ENCODE peak calls at places on chromosomes 2 and 18, in seven cellular contexts. One of them, this sample, is unnamed.

GRCh38 chr2:128547667-128548066 is 229.0 kb upstream of the HS6ST1 start:
- DNase-seq in MM.1S: no peak
- DNase-seq in astrocyte: no peak
- DNase-seq in uterus: no peak
- DNase-seq in thoracic aorta: no peak
- DNase-seq in mucosa of descending colon: no peak
- DNase-seq in CD8-positive, alpha-beta T cell: no peak
- DNase-seq in this sample: no peak

GRCh38 chr2:151777487-151777886 is 43.2 kb upstream of the NEB start:
- DNase-seq in MM.1S: no peak
- DNase-seq in astrocyte: no peak
- DNase-seq in uterus: no peak
- DNase-seq in thoracic aorta: no peak
- DNase-seq in mucosa of descending colon: no peak
- DNase-seq in CD8-positive, alpha-beta T cell: no peak
- DNase-seq in this sample: no peak

GRCh38 chr2:172962064-172962463 is 113.6 kb upstream of the MAP3K20 start:
- DNase-seq in MM.1S: no peak
- DNase-seq in astrocyte: no peak
- DNase-seq in uterus: no peak
- DNase-seq in thoracic aorta: no peak
- DNase-seq in mucosa of descending colon: no peak
- DNase-seq in CD8-positive, alpha-beta T cell: no peak
- DNase-seq in this sample: no peak

GRCh38 chr2:174760845-174761473 is 3.3 kb downstream of the CHRNA1 start:
- DNase-seq in MM.1S: no peak
- DNase-seq in astrocyte: no peak
- DNase-seq in uterus: no peak
- DNase-seq in thoracic aorta: no peak
- DNase-seq in mucosa of descending colon: no peak
- DNase-seq in CD8-positive, alpha-beta T cell: no peak
- DNase-seq in this sample: no peak

GRCh38 chr2:116696223-116696622 is 1118.3 kb upstream of the DDX18 start:
- DNase-seq in MM.1S: no peak
- DNase-seq in astrocyte: no peak
- DNase-seq in uterus: no peak
- DNase-seq in thoracic aorta: no peak
- DNase-seq in mucosa of descending colon: no peak
- DNase-seq in CD8-positive, alpha-beta T cell: no peak
- DNase-seq in this sample: no peak

GRCh38 chr18:61348230-61348629 is 15.0 kb downstream of the CDH20 start:
- DNase-seq in MM.1S: no peak
- DNase-seq in astrocyte: no peak
- DNase-seq in uterus: no peak
- DNase-seq in thoracic aorta: no peak
- DNase-seq in mucosa of descending colon: no peak
- DNase-seq in CD8-positive, alpha-beta T cell: no peak
- DNase-seq in this sample: no peak

GRCh38 chr18:57921708-57922107 is 118.6 kb upstream of the ATP8B1 start:
- DNase-seq in MM.1S: no peak
- DNase-seq in astrocyte: no peak
- DNase-seq in uterus: no peak
- DNase-seq in thoracic aorta: no peak
- DNase-seq in mucosa of descending colon: no peak
- DNase-seq in CD8-positive, alpha-beta T cell: no peak
- DNase-seq in this sample: no peak

GRCh38 chr2:207746131-207746530 is 23.6 kb downstream of the FZD5 start:
- DNase-seq in MM.1S: peak
- DNase-seq in astrocyte: peak
- DNase-seq in uterus: peak
- DNase-seq in thoracic aorta: no peak
- DNase-seq in mucosa of descending colon: no peak
- DNase-seq in CD8-positive, alpha-beta T cell: peak
- DNase-seq in this sample: no peak

GRCh38 chr2:26347286-26347865 is 787 bp upstream of the ADGRF3 start:
- DNase-seq in MM.1S: no peak
- DNase-seq in astrocyte: peak
- DNase-seq in uterus: no peak
- DNase-seq in thoracic aorta: no peak
- DNase-seq in mucosa of descending colon: no peak
- DNase-seq in CD8-positive, alpha-beta T cell: no peak
- DNase-seq in this sample: no peak

GRCh38 chr2:126666003-126666402 is 10.0 kb downstream of the GYPC start:
- DNase-seq in MM.1S: no peak
- DNase-seq in astrocyte: no peak
- DNase-seq in uterus: no peak
- DNase-seq in thoracic aorta: no peak
- DNase-seq in mucosa of descending colon: no peak
- DNase-seq in CD8-positive, alpha-beta T cell: no peak
- DNase-seq in this sample: no peak

DNA sequence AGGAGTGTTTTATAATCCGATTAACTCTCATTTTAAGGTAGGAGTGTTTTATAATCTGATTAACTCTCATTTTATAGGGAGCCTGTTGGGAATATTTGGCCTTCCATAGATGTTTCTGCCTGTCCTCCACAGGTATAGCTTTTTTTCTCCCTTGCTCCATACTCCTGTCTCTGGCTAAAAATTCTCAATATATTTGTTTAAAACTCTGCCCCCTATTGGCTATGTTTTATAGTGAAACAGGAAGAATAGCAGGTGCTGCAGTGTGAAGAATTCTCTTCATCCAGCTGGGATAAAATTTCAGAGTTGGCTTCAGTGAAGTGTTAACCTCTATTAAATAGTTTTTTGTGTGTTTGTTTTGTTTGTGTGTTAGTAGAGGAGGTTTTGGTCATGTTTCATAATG is 1046.0 kb upstream of the TMEFF2 start:
- DNase-seq in MM.1S: peak
- DNase-seq in astrocyte: no peak
- DNase-seq in uterus: no peak
- DNase-seq in thoracic aorta: no peak
- DNase-seq in mucosa of descending colon: no peak
- DNase-seq in CD8-positive, alpha-beta T cell: no peak
- DNase-seq in this sample: no peak
- TF ChIP-seq CTCF in MM.1S: peak
- TF ChIP-seq CTCF in astrocyte: no peak
- TF ChIP-seq CTCF in uterus: no peak
- TF ChIP-seq CTCF in thoracic aorta: no peak
- TF ChIP-seq CTCF in mucosa of descending colon: no peak
- TF ChIP-seq CTCF in CD8-positive, alpha-beta T cell: no peak
- TF ChIP-seq CTCF in this sample: no peak

DNA sequence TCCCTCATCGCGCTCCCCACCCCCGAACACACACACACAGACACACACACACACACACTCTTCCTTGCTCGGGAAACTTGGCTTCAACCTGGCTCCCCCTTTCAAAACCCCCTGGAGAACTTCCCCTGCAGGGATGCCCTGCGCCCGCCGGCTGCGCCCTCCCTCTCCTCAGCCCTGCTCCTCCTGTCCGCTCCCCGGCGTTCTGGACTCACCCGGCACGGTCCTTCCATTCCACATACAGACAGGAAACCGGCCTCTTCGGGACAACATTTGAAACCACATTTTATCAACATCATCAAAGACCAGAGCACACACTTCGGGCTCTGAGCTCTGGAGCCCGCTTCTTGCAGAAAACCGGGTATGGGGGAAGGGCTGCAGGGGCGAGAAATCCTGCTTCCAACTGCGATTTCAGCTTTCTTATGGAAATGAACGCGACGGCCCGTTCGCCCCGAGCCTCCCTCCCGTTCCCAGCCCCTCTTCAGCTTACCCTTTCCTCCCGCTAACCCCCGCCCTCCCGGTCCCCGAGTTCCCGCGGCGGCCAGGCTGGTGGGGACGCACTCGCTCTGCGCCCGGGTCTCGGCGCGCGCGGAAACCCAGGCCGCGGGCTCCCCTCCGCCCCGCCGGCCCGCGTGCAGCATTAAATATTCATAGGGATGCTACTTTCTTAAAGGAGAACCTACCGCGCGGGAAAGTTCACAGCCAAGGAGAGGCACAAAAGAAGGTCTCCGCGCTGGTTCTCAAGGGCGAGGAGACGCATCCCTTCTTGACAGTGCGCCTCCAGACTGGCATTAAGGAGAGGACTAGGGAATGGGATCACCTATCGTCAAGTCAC is 18.3 kb downstream of the POU3F3 start:
- DNase-seq in MM.1S: no peak
- DNase-seq in astrocyte: peak
- DNase-seq in uterus: no peak
- DNase-seq in thoracic aorta: no peak
- DNase-seq in mucosa of descending colon: no peak
- DNase-seq in CD8-positive, alpha-beta T cell: no peak
- DNase-seq in this sample: no peak
- TF ChIP-seq CTCF in MM.1S: no peak
- TF ChIP-seq CTCF in astrocyte: no peak
- TF ChIP-seq CTCF in uterus: no peak
- TF ChIP-seq CTCF in thoracic aorta: no peak
- TF ChIP-seq CTCF in mucosa of descending colon: no peak
- TF ChIP-seq CTCF in CD8-positive, alpha-beta T cell: no peak
- TF ChIP-seq CTCF in this sample: no peak

GRCh38 chr2:205774028-205774427 is 91.7 kb downstream of the NRP2 start:
- DNase-seq in MM.1S: no peak
- DNase-seq in astrocyte: no peak
- DNase-seq in uterus: no peak
- DNase-seq in thoracic aorta: no peak
- DNase-seq in mucosa of descending colon: no peak
- DNase-seq in CD8-positive, alpha-beta T cell: no peak
- DNase-seq in this sample: no peak
- TF ChIP-seq CTCF in MM.1S: no peak
- TF ChIP-seq CTCF in astrocyte: no peak
- TF ChIP-seq CTCF in uterus: no peak
- TF ChIP-seq CTCF in thoracic aorta: no peak
- TF ChIP-seq CTCF in mucosa of descending colon: no peak
- TF ChIP-seq CTCF in CD8-positive, alpha-beta T cell: no peak
- TF ChIP-seq CTCF in this sample: no peak

GRCh38 chr2:46091004-46091403 is 206.2 kb upstream of the EPAS1 start:
- DNase-seq in MM.1S: no peak
- DNase-seq in astrocyte: no peak
- DNase-seq in uterus: no peak
- DNase-seq in thoracic aorta: no peak
- DNase-seq in mucosa of descending colon: no peak
- DNase-seq in CD8-positive, alpha-beta T cell: no peak
- DNase-seq in this sample: no peak
- TF ChIP-seq CTCF in MM.1S: no peak
- TF ChIP-seq CTCF in astrocyte: no peak
- TF ChIP-seq CTCF in uterus: no peak
- TF ChIP-seq CTCF in thoracic aorta: no peak
- TF ChIP-seq CTCF in mucosa of descending colon: no peak
- TF ChIP-seq CTCF in CD8-positive, alpha-beta T cell: no peak
- TF ChIP-seq CTCF in this sample: no peak

DNA sequence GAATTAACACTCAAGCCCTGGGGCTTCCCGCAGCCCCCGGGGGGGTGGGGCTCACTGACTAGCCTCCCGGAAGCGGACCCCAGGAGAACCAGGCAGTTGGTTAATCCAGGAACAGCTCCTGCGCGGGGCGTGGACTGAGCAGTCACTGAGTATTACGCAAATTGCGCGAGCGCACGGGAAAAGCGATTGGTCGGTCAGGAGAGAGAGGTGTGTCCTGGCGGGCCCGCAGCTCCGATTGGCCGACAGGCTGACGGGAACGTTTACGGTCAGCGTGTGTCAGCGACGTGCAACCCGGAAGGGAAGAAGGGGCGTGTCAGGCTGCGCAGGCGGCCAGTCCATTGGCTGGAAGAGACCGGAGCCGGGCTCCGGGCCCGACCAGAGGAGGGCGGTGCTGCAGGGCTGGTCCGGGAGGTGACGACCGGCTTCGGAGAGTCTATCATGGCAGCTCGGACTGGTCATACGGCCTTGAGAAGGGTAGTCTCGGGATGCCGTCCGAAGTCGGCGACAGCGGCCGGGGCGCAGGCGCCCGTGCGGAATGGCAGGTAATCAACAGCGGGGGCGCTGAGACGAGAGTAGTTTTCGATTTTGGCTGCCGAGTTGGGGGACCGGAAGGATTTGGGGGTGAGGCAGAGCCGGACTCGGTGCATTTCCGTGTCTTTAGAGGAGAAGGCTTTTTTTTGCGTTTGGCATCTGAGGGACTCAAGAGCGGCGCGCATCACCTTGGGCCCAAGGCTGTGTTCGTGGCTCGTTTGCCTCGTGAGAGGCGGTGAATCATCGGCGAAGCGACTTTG is at the start of gene COQ10B:
- DNase-seq in MM.1S: peak
- DNase-seq in astrocyte: peak
- DNase-seq in uterus: peak
- DNase-seq in thoracic aorta: peak
- DNase-seq in mucosa of descending colon: peak
- DNase-seq in CD8-positive, alpha-beta T cell: peak
- DNase-seq in this sample: peak
- TF ChIP-seq CTCF in MM.1S: peak
- TF ChIP-seq CTCF in astrocyte: no peak
- TF ChIP-seq CTCF in uterus: peak
- TF ChIP-seq CTCF in thoracic aorta: no peak
- TF ChIP-seq CTCF in mucosa of descending colon: peak
- TF ChIP-seq CTCF in CD8-positive, alpha-beta T cell: no peak
- TF ChIP-seq CTCF in this sample: no peak